ENCODE peak calls at places on chromosome 9, in seven cellular contexts. Y is NCI-H1436 treated with DMSO at 0.1 percent for 48 hours, I is NCI-H345, G is globus pallidus, D is posterior vena cava, U is AG08396, R is WERI-Rb-1. A is an unnamed sample.

GRCh38 chr9:96009690-96010477 is 134.4 kb downstream of the ERCC6L2 start:
- DNase-seq in Y (no peak), I (no peak), G (no peak), D (no peak), U (no peak), R (no peak), A (no peak)

GRCh38 chr9:134787601-134788531 is 92.7 kb upstream of the FCN2 start:
- DNase-seq in Y (no peak), I (no peak), G (no peak), D (no peak), U (no peak), R (no peak), A (no peak)

GRCh38 chr9:91681461-91682305 is 258.1 kb upstream of the NFIL3 start:
- DNase-seq in Y (no peak), I (no peak), G (peak), D (peak), U (peak), R (peak), A (peak)

GRCh38 chr9:98533866-98534265 is 174.9 kb downstream of the GABBR2 start:
- DNase-seq in Y (no peak), I (no peak), G (no peak), D (no peak), U (no peak), R (no peak), A (no peak)

GRCh38 chr9:37575921-37576721 is at the start of gene FBXO10:
- DNase-seq in Y (no peak), I (peak), G (peak), D (peak), U (peak), R (peak), A (peak)

GRCh38 chr9:131731237-131731995 is 8.5 kb downstream of the RAPGEF1 start:
- DNase-seq in Y (no peak), I (no peak), G (no peak), D (no peak), U (no peak), R (no peak), A (no peak)

GRCh38 chr9:72954431-72955420 is 1.9 kb upstream of the ALDH1A1 start:
- DNase-seq in Y (no peak), I (no peak), G (no peak), D (peak), U (no peak), R (no peak), A (no peak)

GRCh38 chr9:127053057-127053821 is 69.2 kb downstream of the ANGPTL2 start:
- DNase-seq in Y (no peak), I (no peak), G (no peak), D (no peak), U (no peak), R (no peak), A (no peak)

GRCh38 chr9:130698514-130698913 is 4.9 kb downstream of the EXOSC2 start:
- DNase-seq in Y (no peak), I (no peak), G (no peak), D (no peak), U (no peak), R (no peak), A (no peak)

A was measured in hepatocyte.